ENCODE peak calls at places on chromosome 11, in six cellular contexts. P, C, D, G, Y and L are unnamed samples. For H3K4me1, the result is how much of the 10 kb centered on the place peaks cover.

GRCh38 chr11:72578051-72578450 is 96.2 kb downstream of the PDE2A start:
- DNase-seq in P (no peak), C (no peak), D (peak), G (peak), Y (no peak), L (no peak)

GRCh38 chr11:36258730-36259360 is 30.4 kb downstream of the COMMD9 start:
- DNase-seq in P (peak), C (peak), D (no peak), G (peak), Y (peak), L (peak)

GRCh38 chr11:120295110-120295509 is 30.0 kb upstream of the TLCD5 start:
- DNase-seq in P (no peak), C (no peak), D (peak), G (no peak), Y (peak), L (peak)

GRCh38 chr11:130582176-130582575 is 133.7 kb downstream of the ADAMTS15 start:
- DNase-seq in P (no peak), C (no peak), D (no peak), G (no peak), Y (no peak), L (no peak)

GRCh38 chr11:36352919-36353318 is 56.8 kb downstream of the PRR5L start:
- DNase-seq in P (no peak), C (no peak), D (peak), G (no peak), Y (no peak), L (no peak)

GRCh38 chr11:58830693-58831301 is 13.7 kb downstream of the GLYATL2 start:
- DNase-seq in P (no peak), C (no peak), D (no peak), G (no peak), Y (no peak), L (no peak)

GRCh38 chr11:1077033-1077416 is 2.4 kb downstream of the MUC2 start:
- DNase-seq in P (no peak), C (no peak), D (no peak), G (no peak), Y (no peak), L (peak)

GRCh38 chr11:131301306-131301705 is 69.1 kb upstream of the NTM start:
- DNase-seq in P (no peak), C (no peak), D (no peak), G (no peak), Y (no peak), L (no peak)

GRCh38 chr11:107669893-107670601 is 41.8 kb downstream of the SLN start:
- DNase-seq in P (no peak), C (no peak), D (no peak), G (no peak), Y (no peak), L (no peak)

GRCh38 chr11:73029408-73029807 is 112.7 kb downstream of the FCHSD2 start:
- DNase-seq in P (no peak), C (no peak), D (no peak), G (no peak), Y (no peak), L (no peak)

GRCh38 chr11:34151166-34151565 is 45.7 kb downstream of the NAT10 start:
- DNase-seq in P (no peak), C (no peak), D (no peak), G (no peak), Y (no peak), L (no peak)

GRCh38 chr11:122593473-122594420 is 61.8 kb upstream of the UBASH3B start:
- DNase-seq in P (no peak), C (no peak), D (no peak), G (no peak), Y (no peak), L (no peak)

GRCh38 chr11:122598971-122599370 is 56.6 kb upstream of the UBASH3B start:
- DNase-seq in P (no peak), C (no peak), D (no peak), G (no peak), Y (no peak), L (no peak)

GRCh38 chr11:122592641-122593040 is 62.9 kb upstream of the UBASH3B start:
- DNase-seq in P (no peak), C (no peak), D (no peak), G (no peak), Y (no peak), L (no peak)

GRCh38 chr11:122599434-122599833 is 56.1 kb upstream of the UBASH3B start:
- DNase-seq in P (no peak), C (no peak), D (no peak), G (no peak), Y (no peak), L (no peak)

GRCh38 chr11:122595246-122595645 is 60.3 kb upstream of the UBASH3B start:
- DNase-seq in P (no peak), C (no peak), D (no peak), G (no peak), Y (no peak), L (no peak)
- H3K4me1 ChIP-seq in P (under half), C (under half), D (under half), G (under half), Y (under half), L (under half)

GRCh38 chr11:121460941-121461514 is 8.3 kb upstream of the SORL1-AS1 start:
- DNase-seq in P (no peak), C (no peak), D (no peak), G (peak), Y (no peak), L (no peak)

GRCh38 chr11:121459413-121460041 is 6.8 kb upstream of the SORL1-AS1 start:
- DNase-seq in P (no peak), C (no peak), D (peak), G (peak), Y (no peak), L (no peak)

GRCh38 chr11:121463689-121464335 is 11.0 kb upstream of the SORL1-AS1 start:
- DNase-seq in P (no peak), C (no peak), D (no peak), G (no peak), Y (no peak), L (no peak)

GRCh38 chr11:121464352-121464946 is 11.7 kb upstream of the SORL1-AS1 start:
- DNase-seq in P (peak), C (peak), D (peak), G (no peak), Y (no peak), L (peak)

GRCh38 chr11:121461843-121462242 is 9.1 kb upstream of the SORL1-AS1 start:
- DNase-seq in P (no peak), C (no peak), D (no peak), G (no peak), Y (no peak), L (no peak)
- TF ChIP-seq POLR2A in P (no peak), C (no peak), D (no peak), G (no peak), Y (no peak), L (no peak)

GRCh38 chr11:117769530-117769929 is 27.5 kb downstream of the DSCAML1 start:
- DNase-seq in P (no peak), C (no peak), D (no peak), G (no peak), Y (no peak), L (no peak)
- H3K27ac ChIP-seq in P (no peak), C (no peak), D (no peak), G (no peak), Y (no peak), L (no peak)

GRCh38 chr11:2400761-2401435 is 348 bp downstream of the TSSC4 start:
- DNase-seq in P (no peak), C (no peak), D (no peak), G (no peak), Y (no peak), L (no peak)

GRCh38 chr11:2397005-2397404 is 3.5 kb upstream of the TSSC4 start:
- DNase-seq in P (no peak), C (no peak), D (no peak), G (no peak), Y (no peak), L (no peak)

GRCh38 chr11:2399488-2400068 is 972 bp upstream of the TSSC4 start:
- DNase-seq in P (no peak), C (peak), D (no peak), G (no peak), Y (peak), L (no peak)

GRCh38 chr11:2400069-2400760 is at the start of gene TSSC4:
- DNase-seq in P (peak), C (peak), D (peak), G (peak), Y (peak), L (peak)

GRCh38 chr11:2398664-2399355 is 1.7 kb upstream of the TSSC4 start:
- DNase-seq in P (no peak), C (no peak), D (no peak), G (no peak), Y (no peak), L (no peak)
- H3K4me1 ChIP-seq in P (under half), C (under half), D (under half), G (under half), Y (under half), L (under half)

GRCh38 chr11:10679644-10680043 is 13.9 kb downstream of the IRAG1 start:
- DNase-seq in P (no peak), C (no peak), D (no peak), G (no peak), Y (no peak), L (no peak)
- TF ChIP-seq POLR2A in P (no peak), C (no peak), D (no peak), G (no peak), Y (no peak), L (no peak)

GRCh38 chr11:67463680-67464410 is 5.2 kb downstream of the TMEM134 start:
- DNase-seq in P (peak), C (peak), D (peak), G (peak), Y (peak), L (peak)
- H3K27ac ChIP-seq in P (peak), C (peak), D (peak), G (peak), Y (peak), L (peak)

GRCh38 chr11:122128146-122128545 is 12.1 kb upstream of the BLID start:
- DNase-seq in P (no peak), C (no peak), D (no peak), G (no peak), Y (no peak), L (no peak)
- H3K4me1 ChIP-seq in P (half or more), C (under half), D (under half), G (under half), Y (under half), L (under half)

DNA sequence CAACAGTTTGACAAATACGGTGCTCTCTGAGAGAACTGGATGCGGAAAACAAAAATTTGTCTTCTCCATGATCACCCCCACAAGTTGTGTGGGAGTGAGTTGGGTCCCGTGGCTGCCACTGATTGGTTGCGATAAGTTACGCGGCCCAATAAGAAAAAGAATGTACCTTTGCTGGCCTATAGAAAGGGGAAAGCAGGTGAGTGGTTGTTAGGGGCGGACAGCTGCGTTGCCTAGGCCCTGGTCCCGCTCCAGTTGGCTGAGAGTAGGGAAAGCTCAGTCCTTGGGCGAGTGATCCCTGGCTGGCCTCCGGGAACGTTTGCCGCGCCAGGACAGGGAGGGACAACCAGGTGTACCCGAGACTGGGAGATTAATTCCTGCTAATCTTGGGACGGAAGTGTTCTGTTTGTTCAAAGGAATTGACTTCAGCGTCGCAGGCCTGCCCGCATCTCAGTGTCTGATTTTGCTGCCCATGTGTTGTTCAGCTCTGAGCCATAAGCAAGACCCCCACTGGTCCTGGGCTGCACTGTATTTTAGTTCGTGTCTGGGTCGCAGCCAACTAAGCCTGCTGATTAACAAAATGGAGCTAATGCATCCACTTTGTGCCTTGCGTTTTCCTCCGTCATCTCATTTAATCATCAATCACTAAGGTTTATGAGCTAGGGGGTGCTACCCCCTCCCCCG is 773 bp upstream of the SYVN1 start:
- DNase-seq in P (peak), C (peak), D (peak), G (peak), Y (peak), L (peak)
- TF ChIP-seq POLR2A in P (peak), C (peak), D (peak), G (no peak), Y (no peak), L (peak)

GRCh38 chr11:16299884-16300778 is 56.2 kb downstream of the SOX6 start:
- DNase-seq in P (no peak), C (no peak), D (no peak), G (no peak), Y (no peak), L (no peak)

GRCh38 chr11:16296243-16296642 is 60.1 kb downstream of the SOX6 start:
- DNase-seq in P (no peak), C (no peak), D (no peak), G (no peak), Y (no peak), L (no peak)

GRCh38 chr11:16301462-16301861 is 54.9 kb downstream of the SOX6 start:
- DNase-seq in P (no peak), C (no peak), D (no peak), G (no peak), Y (no peak), L (no peak)

GRCh38 chr11:16297332-16297731 is 59.0 kb downstream of the SOX6 start:
- DNase-seq in P (no peak), C (no peak), D (no peak), G (no peak), Y (no peak), L (no peak)

DNA sequence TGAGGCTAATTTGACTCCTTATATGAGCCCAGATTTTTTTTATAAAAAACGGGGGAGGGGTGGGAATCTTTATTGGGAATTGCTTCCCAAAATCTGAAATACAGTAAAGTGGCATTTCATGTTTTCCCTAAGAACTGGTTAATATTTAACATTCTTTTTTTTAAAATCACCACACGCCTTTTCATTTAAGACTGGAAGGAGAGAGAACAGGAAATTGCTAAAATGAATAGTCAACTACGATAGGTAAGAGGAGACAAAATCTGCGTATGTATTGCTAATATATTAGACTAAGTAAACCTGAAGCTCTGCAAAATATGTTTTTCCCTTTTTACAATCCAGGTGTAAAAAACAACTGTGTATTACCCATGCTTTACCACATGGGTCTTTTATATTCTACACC is 57.0 kb downstream of the SOX6 start:
- DNase-seq in P (no peak), C (no peak), D (no peak), G (no peak), Y (no peak), L (no peak)
- H3K27ac ChIP-seq in P (no peak), C (no peak), D (no peak), G (no peak), Y (no peak), L (no peak)

GRCh38 chr11:19458231-19458630 is 217.5 kb upstream of the E2F8 start:
- DNase-seq in P (no peak), C (no peak), D (no peak), G (no peak), Y (no peak), L (no peak)
- H3K4me1 ChIP-seq in P (under half), C (under half), D (under half), G (under half), Y (under half), L (under half)